ENCODE peak calls at places on chromosome 21, in ten cellular contexts. U is uterus, I is suprapubic skin, M is osteoblast, Z is aorta, K is body of pancreas, B is IMR-90, J is PC-9, L is breast epithelium, H is Karpas-422. R is an unnamed sample. For H3K36me3, the result is how much of the 10 kb centered on the place peaks cover.

GRCh38 chr21:14603202-14603601 is 57.1 kb upstream of the SAMSN1 start:
- DNase-seq in B (peak), M (peak), H (no peak), Z (no peak), U (no peak), K (no peak), I (no peak), L (no peak), J (no peak), R (no peak)

GRCh38 chr21:29888437-29888836 is 51.4 kb downstream of the GRIK1 start:
- DNase-seq in H (no peak), Z (no peak), L (no peak), M (no peak), J (no peak), K (no peak), U (no peak), I (no peak), B (no peak), R (no peak)

GRCh38 chr21:25405991-25406390 is 201.3 kb downstream of the MRPL39 start:
- DNase-seq in Z (no peak), H (no peak), K (no peak), U (no peak), L (no peak), I (no peak), M (no peak), J (no peak), B (no peak), R (no peak)

GRCh38 chr21:14270631-14271030 is 54.7 kb downstream of the RBM11 start:
- DNase-seq in I (no peak), J (no peak), K (no peak), U (no peak), H (no peak), L (no peak), B (no peak), Z (no peak), M (no peak), R (no peak)

GRCh38 chr21:26194811-26195251 is 24.3 kb upstream of the APP start:
- DNase-seq in B (peak), J (no peak), I (no peak), M (no peak), L (no peak), U (no peak), K (no peak), H (no peak), Z (no peak), R (no peak)

GRCh38 chr21:28106370-28106890 is 886.2 kb downstream of the LTN1 start:
- DNase-seq in U (no peak), H (no peak), Z (no peak), L (no peak), I (no peak), M (no peak), J (no peak), K (no peak), B (no peak), R (no peak)

GRCh38 chr21:22791986-22792560 is 1793.9 kb downstream of the NCAM2 start:
- DNase-seq in J (no peak), H (peak), I (no peak), K (peak), B (peak), Z (no peak), M (peak), U (no peak), L (no peak), R (peak)

GRCh38 chr21:25412090-25412489 is 195.2 kb downstream of the MRPL39 start:
- DNase-seq in Z (no peak), B (peak), H (no peak), I (no peak), L (no peak), M (no peak), K (no peak), U (no peak), J (no peak), R (no peak)

GRCh38 chr21:8989261-8989882 is 1532.0 kb upstream of the TPTE start:
- DNase-seq in L (no peak), J (no peak), B (no peak), Z (no peak), K (no peak), M (peak), H (peak), U (no peak), I (no peak), R (peak)

GRCh38 chr21:36379236-36379635 is 6.0 kb upstream of the CHAF1B start:
- DNase-seq in H (no peak), U (no peak), J (no peak), K (no peak), M (no peak), B (no peak), L (no peak), I (no peak), Z (no peak), R (no peak)

GRCh38 chr21:42699196-42699595 is 45.8 kb downstream of the PDE9A start:
- DNase-seq in K (no peak), I (peak), U (no peak), H (no peak), M (no peak), J (no peak), B (no peak), Z (no peak), L (no peak), R (peak)
- H3K36me3 ChIP-seq in K (under half), I (under half), U (under half), H (under half), M (under half), J (under half), B (under half), Z (under half), L (under half), R (under half)

DNA sequence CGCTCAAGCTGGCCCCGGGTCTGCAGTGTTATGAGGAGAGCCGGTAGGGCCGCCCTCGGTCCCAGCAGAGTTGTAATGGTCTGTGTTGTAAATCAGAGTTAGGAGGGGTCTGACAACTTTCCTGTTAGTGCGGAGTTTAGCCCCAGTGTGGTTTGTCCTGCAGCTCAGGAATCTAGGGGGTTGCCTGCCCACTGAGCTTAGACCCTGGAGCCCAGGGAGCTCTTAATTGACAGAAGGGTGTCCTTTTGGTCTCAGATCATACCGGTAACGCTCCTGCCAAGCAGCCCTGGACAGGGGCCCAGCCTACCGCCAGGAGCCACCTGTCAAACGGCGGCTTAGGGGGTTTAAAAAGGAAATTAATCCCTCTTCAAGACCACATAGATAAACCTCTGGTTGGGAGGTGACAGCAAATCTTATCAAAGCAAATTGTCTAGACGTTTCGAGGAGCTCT is 164.4 kb downstream of the DYRK1A start:
- DNase-seq in I (peak), M (peak), U (no peak), L (no peak), B (no peak), J (no peak), K (no peak), H (no peak), Z (no peak), R (no peak)
- H3K4me3 ChIP-seq in I (no peak), M (no peak), U (no peak), L (no peak), B (no peak), J (no peak), K (no peak), H (no peak), Z (no peak), R (no peak)

DNA sequence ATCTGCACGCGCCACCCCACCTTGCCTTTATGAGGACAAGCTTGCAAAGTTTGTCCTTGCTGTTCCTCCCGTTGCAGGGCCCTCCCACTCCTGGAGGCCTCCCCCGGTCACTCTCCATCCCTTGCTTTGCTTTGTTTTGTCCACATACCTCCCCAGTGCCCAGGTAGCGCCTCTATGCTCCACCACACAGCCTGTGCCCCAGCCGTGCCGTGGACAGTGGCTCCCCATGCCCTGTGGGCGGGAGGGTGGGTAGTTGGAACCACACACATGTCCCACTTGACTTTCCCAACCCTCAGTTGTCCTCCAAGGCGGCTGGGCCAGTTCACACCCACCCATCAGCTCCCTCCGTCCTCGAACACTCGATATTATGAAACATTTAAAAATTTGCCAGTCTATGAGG is 24.6 kb downstream of the SLX9 start:
- DNase-seq in K (no peak), M (no peak), B (no peak), L (no peak), J (no peak), H (no peak), I (no peak), Z (no peak), U (no peak), R (no peak)
- H3K36me3 ChIP-seq in K (under half), M (under half), B (under half), L (under half), J (under half), H (under half), I (under half), Z (under half), U (under half), R (under half)

GRCh38 chr21:38933731-38934130 is 128.0 kb downstream of the ETS2 start:
- DNase-seq in B (no peak), M (no peak), K (no peak), U (no peak), H (no peak), I (no peak), Z (no peak), L (no peak), J (no peak), R (no peak)
- H3K4me3 ChIP-seq in B (no peak), M (no peak), K (no peak), U (no peak), H (no peak), I (no peak), Z (no peak), L (no peak), J (no peak), R (no peak)

DNA sequence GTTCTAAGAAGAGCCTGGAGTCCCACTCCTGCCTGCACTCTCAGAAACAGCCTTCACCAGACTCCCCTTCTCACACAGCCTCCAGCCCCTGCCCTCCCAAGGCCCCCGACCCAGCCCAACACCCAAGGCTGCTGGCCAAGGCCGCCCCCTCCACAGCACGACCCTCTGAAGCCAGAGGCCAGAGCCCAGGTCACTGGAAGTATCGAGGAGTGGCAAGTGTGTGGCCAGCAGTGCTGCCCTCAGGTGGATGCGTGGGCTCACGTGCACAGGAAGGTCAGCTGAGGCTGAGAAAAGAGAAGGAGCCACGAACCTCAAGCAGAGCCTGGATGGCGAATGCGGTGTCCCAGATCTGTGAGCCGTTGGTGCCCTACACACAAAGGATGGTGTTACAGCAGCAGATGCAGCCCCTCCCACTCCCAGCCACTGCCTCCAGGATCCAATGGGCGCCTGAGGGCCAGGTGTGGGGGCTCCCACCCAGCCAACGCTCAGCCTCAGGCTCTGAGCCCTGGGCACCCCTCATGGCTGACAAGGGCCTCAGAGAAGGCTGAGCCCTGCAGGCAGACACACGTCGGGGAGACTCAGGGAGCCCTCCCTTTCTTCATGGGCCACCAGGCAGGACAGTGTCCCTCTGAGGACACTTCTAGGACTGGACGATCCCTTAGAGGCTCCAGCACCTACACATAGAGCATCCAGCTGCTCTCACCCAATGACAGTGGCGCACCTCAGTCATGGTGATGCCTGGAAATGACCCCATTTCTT is 18.0 kb downstream of the LSS start:
- DNase-seq in L (peak), H (no peak), Z (peak), J (no peak), K (no peak), I (peak), M (no peak), B (no peak), U (no peak), R (peak)
- H3K36me3 ChIP-seq in L (under half), H (under half), Z (under half), J (under half), K (under half), I (half or more), M (under half), B (half or more), U (under half), R (under half)

DNA sequence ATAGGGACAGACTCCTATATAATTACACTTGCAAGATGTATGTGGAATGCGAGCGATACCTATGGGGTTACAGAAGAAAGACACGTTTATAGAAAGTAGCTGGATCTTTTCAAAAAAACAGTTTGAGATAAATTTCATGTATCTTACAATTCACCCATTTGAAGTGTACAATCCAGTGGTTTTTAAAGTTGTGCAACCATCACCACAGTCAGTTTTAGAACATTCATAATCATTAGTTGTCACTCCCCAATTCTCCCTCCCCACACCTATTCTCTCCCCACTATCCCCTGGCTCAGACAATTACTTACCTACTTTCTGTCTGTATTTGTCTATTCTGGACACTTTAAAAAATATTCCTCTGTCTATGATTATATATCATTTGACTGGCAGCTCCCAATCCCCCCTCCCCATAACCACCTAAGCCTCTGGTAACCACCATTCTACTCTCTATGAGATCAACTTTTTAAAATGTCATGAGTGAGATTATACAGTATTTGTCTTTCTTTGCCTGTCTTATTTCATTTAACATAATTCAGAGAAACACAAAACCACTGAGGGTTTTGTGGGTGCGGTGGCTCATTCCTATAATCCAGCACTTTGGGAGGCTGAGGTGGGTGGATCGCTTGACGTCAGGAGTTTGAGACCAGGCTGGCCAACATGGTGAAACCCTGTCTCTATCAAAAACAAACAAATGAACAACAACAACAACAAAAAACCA is 39.1 kb downstream of the MRPS6 start:
- DNase-seq in M (no peak), L (no peak), K (no peak), B (no peak), Z (no peak), J (no peak), U (no peak), I (no peak), H (no peak), R (no peak)
- H3K4me3 ChIP-seq in M (no peak), L (no peak), K (no peak), B (no peak), Z (no peak), J (no peak), U (no peak), I (no peak), H (no peak), R (no peak)

GRCh38 chr21:31663584-31664249 is 4.2 kb downstream of the SOD1 start:
- DNase-seq in L (no peak), I (no peak), H (no peak), M (no peak), J (no peak), Z (no peak), U (no peak), B (no peak), K (no peak), R (no peak)
- H3K36me3 ChIP-seq in L (under half), I (under half), H (half or more), M (under half), J (under half), Z (under half), U (under half), B (under half), K (under half), R (under half)

DNA sequence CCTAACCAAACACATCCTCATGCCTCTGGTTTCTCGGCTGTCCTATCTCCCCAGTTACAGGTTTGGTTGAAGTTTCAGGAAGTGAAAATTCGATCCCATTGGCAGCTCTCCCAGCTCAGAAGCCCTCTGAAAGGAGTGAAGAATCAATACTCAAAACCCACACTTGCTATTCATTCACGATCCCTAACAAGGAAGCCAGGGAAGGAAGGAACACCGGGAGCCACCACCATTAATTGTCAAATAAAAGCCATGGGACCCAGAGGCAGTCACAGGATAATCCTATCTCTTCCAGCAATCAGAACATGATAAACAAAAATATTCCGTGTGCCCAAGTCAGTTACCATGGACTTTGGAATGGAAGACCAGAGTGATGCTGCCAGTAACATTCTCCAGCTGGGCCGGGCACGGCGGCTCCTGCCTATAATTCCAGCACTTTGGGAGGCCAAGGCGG is 7.0 kb downstream of the TMPRSS2 start:
- DNase-seq in B (no peak), J (no peak), H (no peak), U (no peak), M (no peak), L (no peak), I (no peak), K (peak), Z (no peak), R (no peak)
- H3K4me3 ChIP-seq in B (no peak), J (no peak), H (no peak), U (no peak), M (no peak), L (no peak), I (no peak), K (no peak), Z (no peak), R (no peak)

GRCh38 chr21:43885721-43886120 is 20.7 kb downstream of the AGPAT3 start:
- DNase-seq in J (no peak), L (no peak), I (no peak), M (peak), U (no peak), B (no peak), H (no peak), K (no peak), Z (no peak), R (no peak)

GRCh38 chr21:43892334-43892733 is 27.3 kb downstream of the AGPAT3 start:
- DNase-seq in J (no peak), I (no peak), H (no peak), M (no peak), U (no peak), Z (no peak), B (no peak), L (no peak), K (no peak), R (no peak)

GRCh38 chr21:43886565-43886964 is 21.5 kb downstream of the AGPAT3 start:
- DNase-seq in K (no peak), J (no peak), M (no peak), Z (no peak), B (no peak), I (no peak), H (no peak), U (no peak), L (no peak), R (no peak)

GRCh38 chr21:43890042-43890441 is 25.0 kb downstream of the AGPAT3 start:
- DNase-seq in Z (no peak), J (no peak), B (no peak), H (no peak), M (no peak), U (no peak), K (no peak), I (no peak), L (no peak), R (peak)

GRCh38 chr21:43889055-43889454 is 24.0 kb downstream of the AGPAT3 start:
- DNase-seq in I (no peak), H (no peak), L (no peak), B (no peak), J (no peak), U (no peak), K (no peak), M (no peak), Z (no peak), R (no peak)
- H3K36me3 ChIP-seq in I (under half), H (under half), L (under half), B (under half), J (under half), U (under half), K (under half), M (under half), Z (under half), R (under half)

GRCh38 chr21:35048183-35048601 is 910 bp downstream of the RUNX1 start:
- DNase-seq in H (peak), M (no peak), J (peak), Z (peak), U (no peak), L (no peak), I (no peak), K (no peak), B (no peak), R (no peak)
- H3K4me3 ChIP-seq in H (peak), M (peak), J (peak), Z (no peak), U (no peak), L (peak), I (peak), K (no peak), B (peak), R (no peak)

R was measured in H7.